ENCODE peak calls at places on chromosomes 11 and 22, in seven cellular contexts. H, D, Q, A, B, X and L are unnamed samples.

GRCh38 chr11:79258606-79259005 is 182.2 kb downstream of the TENM4 start:
- DNase-seq in A (no peak), D (no peak), B (no peak), X (no peak), Q (no peak), H (no peak), L (no peak)

GRCh38 chr11:121656333-121657090 is 203.7 kb upstream of the SORL1-AS1 start:
- DNase-seq in X (no peak), D (no peak), Q (no peak), H (no peak), B (no peak), A (no peak), L (no peak)

GRCh38 chr11:562046-562645 is 1.4 kb downstream of the RASSF7 start:
- DNase-seq in B (no peak), A (no peak), X (no peak), H (no peak), Q (no peak), D (no peak), L (no peak)

GRCh38 chr22:22578702-22579424 is 19.8 kb upstream of the PRAME start:
- DNase-seq in H (no peak), Q (peak), B (no peak), D (peak), X (no peak), A (no peak), L (no peak)

GRCh38 chr11:128520886-128521696 is 66.3 kb downstream of the ETS1 start:
- DNase-seq in H (peak), D (no peak), A (no peak), Q (peak), X (no peak), B (no peak), L (peak)

GRCh38 chr11:788953-789940 is 643 bp downstream of the CEND1 start:
- DNase-seq in D (no peak), B (no peak), Q (no peak), H (peak), X (no peak), A (no peak), L (peak)

GRCh38 chr22:27959335-27960090 is 40.5 kb upstream of the PITPNB start:
- DNase-seq in H (no peak), A (no peak), X (no peak), B (no peak), D (no peak), Q (no peak), L (no peak)

GRCh38 chr11:92211576-92212167 is 12.9 kb upstream of the FAT3 start:
- DNase-seq in D (peak), X (no peak), A (no peak), H (peak), Q (peak), B (no peak), L (no peak)

GRCh38 chr22:46674367-46674781 is 54.2 kb downstream of the GRAMD4 start:
- DNase-seq in X (peak), H (no peak), Q (no peak), B (no peak), A (peak), D (no peak), L (peak)

GRCh38 chr11:63518548-63518947 is 12.7 kb downstream of the LGALS12 start:
- DNase-seq in D (no peak), X (no peak), A (no peak), Q (peak), B (no peak), H (no peak), L (no peak)

GRCh38 chr11:58011771-58012170 is 11.9 kb upstream of the OR9Q1 start:
- DNase-seq in D (no peak), B (no peak), Q (no peak), H (no peak), X (no peak), A (no peak), L (no peak)

GRCh38 chr11:126474220-126474619 is 118.7 kb downstream of the ST3GAL4 start:
- DNase-seq in B (no peak), X (no peak), H (no peak), D (no peak), Q (no peak), A (no peak), L (no peak)

GRCh38 chr22:37314315-37315046 is 32.2 kb downstream of the CYTH4 start:
- DNase-seq in X (no peak), B (no peak), H (no peak), Q (no peak), A (no peak), D (no peak), L (peak)

GRCh38 chr11:111930472-111930871 is 6.7 kb upstream of the DIXDC1 start:
- DNase-seq in B (no peak), X (no peak), A (no peak), D (no peak), H (no peak), Q (no peak), L (no peak)

GRCh38 chr11:690738-691633 is 4.0 kb downstream of the DEAF1 start:
- DNase-seq in Q (peak), H (no peak), D (no peak), A (no peak), B (no peak), X (no peak), L (no peak)